ENCODE peak calls at places on chromosomes 13 and 19, in five cellular contexts. N is skeletal muscle cell; C is stimulated activated CD8-positive, alpha-beta memory T cell treated with anti-CD3 and anti-CD28 coated beads, Interleukin-7, amount 100 ng/mL, for 48 hours; E is activated T-helper 1 cell treated with anti-CD3 and anti-CD28 coated beads, Interleukin-12 subunit alpha, Interleukin-12 subunit beta, Interleukin-2, Interleukin-4 antibody, amounts not matched to agents 30 ng/mL and 10 ng/mL and 1 ng/mL, durations not matched to agents 14 hours and 24 hours and 36 hours; Y is stimulated activated CD4-positive, alpha-beta T cell treated with anti-CD3 and anti-CD28 coated beads, Interleukin-2, amount 100 ng/mL, for 48 hours. P is an unnamed sample.

GRCh38 chr13:48038763-48039162 is 1.2 kb downstream of the NUDT15 start:
- DNase-seq in E (no peak), Y (no peak), C (no peak), N (no peak), P (no peak)

GRCh38 chr19:12767666-12768065 is 7.7 kb downstream of the HOOK2 start:
- DNase-seq in N (no peak), Y (no peak), E (no peak), C (no peak), P (no peak)

GRCh38 chr19:18500376-18500775 is 21.5 kb downstream of the ELL start:
- DNase-seq in E (no peak), Y (no peak), C (no peak), N (no peak), P (no peak)

GRCh38 chr13:50691176-50691681 is 152.3 kb downstream of the DLEU7 start:
- DNase-seq in N (no peak), Y (no peak), E (no peak), C (no peak), P (no peak)

GRCh38 chr19:4909172-4909896 is at the start of gene UHRF1:
- DNase-seq in C (peak), E (peak), N (no peak), Y (peak), P (no peak)

GRCh38 chr13:112790735-112791641 is 101.2 kb downstream of the ATP11A start:
- DNase-seq in N (no peak), C (no peak), Y (no peak), E (no peak), P (peak)

GRCh38 chr19:23482829-23483228 is 87.6 kb upstream of the ZNF91 start:
- DNase-seq in Y (no peak), N (no peak), C (no peak), E (no peak), P (no peak)

GRCh38 chr19:14089662-14090508 is 666 bp downstream of the SAMD1 start:
- DNase-seq in E (peak), C (peak), Y (peak), N (no peak), P (no peak)

GRCh38 chr19:38114651-38115050 is 109.4 kb downstream of the DPF1 start:
- DNase-seq in E (no peak), Y (no peak), C (no peak), N (no peak), P (no peak)

GRCh38 chr13:44352671-44353070 is 21.0 kb upstream of the SERP2 start:
- DNase-seq in N (no peak), E (no peak), Y (no peak), C (no peak), P (no peak)

GRCh38 chr19:35734273-35734672 is 8.0 kb downstream of the IGFLR1 start:
- DNase-seq in N (no peak), E (no peak), C (no peak), Y (no peak), P (no peak)

GRCh38 chr19:47094557-47095517 is 18.7 kb downstream of the ZC3H4 start:
- DNase-seq in Y (peak), C (peak), E (peak), N (no peak), P (no peak)

GRCh38 chr13:47110833-47111240 is 214.0 kb upstream of the HTR2A start:
- DNase-seq in Y (no peak), N (no peak), C (no peak), E (no peak), P (no peak)

GRCh38 chr13:21849323-21849722 is 178.4 kb downstream of the FGF9 start:
- DNase-seq in C (no peak), N (no peak), E (no peak), Y (no peak), P (no peak)

GRCh38 chr13:51942189-51942588 is 69.1 kb downstream of the ATP7B start:
- DNase-seq in Y (no peak), C (no peak), N (no peak), E (no peak), P (no peak)

GRCh38 chr19:50414850-50415660 is 3.7 kb upstream of the SPIB start:
- DNase-seq in N (no peak), Y (peak), E (peak), C (peak), P (no peak)

GRCh38 chr13:110454227-110454859 is 107.2 kb downstream of the RAB20 start:
- DNase-seq in E (no peak), C (no peak), Y (no peak), N (no peak), P (no peak)

GRCh38 chr19:15758379-15758778 is 20.6 kb downstream of the OR10H3 start:
- DNase-seq in Y (no peak), N (no peak), E (no peak), C (no peak), P (no peak)

GRCh38 chr19:10643968-10644290 is 10.2 kb upstream of the ILF3 start:
- DNase-seq in N (no peak), Y (no peak), C (no peak), E (no peak), P (no peak)

GRCh38 chr13:24670927-24671326 is 9.3 kb upstream of the ATP12A start:
- DNase-seq in C (no peak), Y (no peak), E (no peak), N (no peak), P (no peak)

GRCh38 chr13:110129539-110130186 is 177.3 kb downstream of the COL4A1 start:
- DNase-seq in E (no peak), N (no peak), C (no peak), Y (no peak), P (no peak)

GRCh38 chr19:18317998-18318800 is 4.7 kb downstream of the LSM4 start:
- DNase-seq in Y (no peak), E (no peak), C (no peak), N (no peak), P (no peak)